ENCODE peak calls at places on chromosomes 6 and 20, in six cellular contexts. M, C, V, Z, K and B are unnamed samples. For H3K4me1, the result is how much of the 10 kb centered on the place peaks cover.

GRCh38 chr20:9270831-9271230 is 201.9 kb downstream of the PLCB4 start:
- DNase-seq in C (no peak), K (no peak), Z (no peak), V (no peak), M (no peak), B (no peak)

GRCh38 chr6:52511572-52512151 is 65.2 kb downstream of the TRAM2 start:
- DNase-seq in K (peak), V (no peak), C (no peak), M (no peak), Z (no peak), B (no peak)

GRCh38 chr6:110216140-110216539 is 35.9 kb downstream of the CDC40 start:
- DNase-seq in K (no peak), M (no peak), V (no peak), C (no peak), Z (no peak), B (no peak)

GRCh38 chr20:645318-646106 is 7.5 kb downstream of the SRXN1 start:
- DNase-seq in Z (peak), V (peak), K (peak), C (peak), M (peak), B (peak)

GRCh38 chr20:2692886-2693285 is 306 bp downstream of the EBF4 start:
- DNase-seq in C (no peak), K (no peak), Z (peak), V (no peak), M (peak), B (no peak)

GRCh38 chr20:35739294-35740163 is 2.5 kb downstream of the RBM39 start:
- DNase-seq in M (no peak), V (no peak), C (no peak), K (no peak), Z (no peak), B (no peak)

GRCh38 chr20:4100679-4101078 is 85.3 kb upstream of the RNF24 start:
- DNase-seq in K (peak), M (no peak), Z (no peak), C (no peak), V (no peak), B (no peak)

GRCh38 chr20:1566701-1567100 is 9.2 kb upstream of the SIRPD start:
- DNase-seq in V (no peak), Z (no peak), C (no peak), M (no peak), K (no peak), B (no peak)

GRCh38 chr20:34083781-34084180 is 28.3 kb downstream of the EIF2S2 start:
- DNase-seq in Z (no peak), C (no peak), V (no peak), M (no peak), K (no peak), B (no peak)

GRCh38 chr20:64130271-64130670 is 22.9 kb upstream of the NPBWR2 start:
- DNase-seq in Z (no peak), K (no peak), C (no peak), M (no peak), V (no peak), B (no peak)

GRCh38 chr6:24537771-24538385 is 43.1 kb downstream of the ALDH5A1 start:
- DNase-seq in M (no peak), Z (no peak), C (no peak), K (no peak), V (no peak), B (no peak)

GRCh38 chr6:1553562-1554088 is 56.1 kb upstream of the FOXC1 start:
- DNase-seq in M (no peak), K (no peak), Z (no peak), C (no peak), V (no peak), B (no peak)

GRCh38 chr6:115947964-115948541 is 112.6 kb downstream of the FRK start:
- DNase-seq in Z (no peak), V (no peak), M (peak), K (peak), C (no peak), B (no peak)

GRCh38 chr20:36825374-36826104 is 50.4 kb upstream of the TLDC2 start:
- DNase-seq in K (no peak), C (no peak), Z (no peak), M (no peak), V (no peak), B (no peak)

GRCh38 chr20:856361-856775 is 22.9 kb downstream of the FAM110A start:
- DNase-seq in M (no peak), C (peak), K (no peak), Z (peak), V (no peak), B (no peak)

GRCh38 chr6:10837692-10837996 is 695 bp downstream of the MAK start:
- DNase-seq in C (no peak), V (no peak), K (no peak), Z (no peak), M (no peak), B (no peak)

GRCh38 chr20:12372557-12372956 is 454.9 kb downstream of the BTBD3 start:
- DNase-seq in K (no peak), V (no peak), C (no peak), Z (no peak), M (no peak), B (no peak)

GRCh38 chr6:77822265-77822664 is 169.4 kb downstream of the MEI4 start:
- DNase-seq in C (no peak), K (no peak), V (no peak), Z (no peak), M (no peak), B (no peak)

GRCh38 chr6:96899019-96899418 is 1.3 kb upstream of the NDUFAF4 start:
- DNase-seq in Z (no peak), M (no peak), K (peak), V (no peak), C (no peak), B (no peak)

GRCh38 chr6:13767121-13767794 is 47.1 kb downstream of the MCUR1 start:
- DNase-seq in V (no peak), M (no peak), K (no peak), C (peak), Z (peak), B (peak)

GRCh38 chr6:104227502-104227901 is 632.2 kb downstream of the HACE1 start:
- DNase-seq in M (no peak), K (no peak), C (no peak), Z (no peak), V (no peak), B (no peak)

GRCh38 chr6:1856381-1856780 is 246.7 kb downstream of the FOXC1 start:
- DNase-seq in K (peak), M (no peak), V (no peak), Z (no peak), C (no peak), B (no peak)

GRCh38 chr20:17992224-17992637 is 23.4 kb downstream of the MGME1 start:
- DNase-seq in M (no peak), V (no peak), C (no peak), K (no peak), Z (no peak), B (peak)

GRCh38 chr20:37299718-37300529 is 10.5 kb downstream of the MANBAL start:
- DNase-seq in Z (no peak), K (no peak), V (no peak), M (no peak), C (no peak), B (no peak)

GRCh38 chr20:58661298-58662141 is 10.4 kb downstream of the STX16 start:
- DNase-seq in M (no peak), K (no peak), Z (no peak), V (no peak), C (no peak), B (no peak)

GRCh38 chr6:55319961-55320690 is 7.1 kb upstream of the GFRAL start:
- DNase-seq in M (no peak), K (no peak), C (no peak), Z (no peak), V (no peak), B (no peak)

GRCh38 chr6:125057392-125058246 is 95.4 kb downstream of the RNF217 start:
- DNase-seq in M (no peak), Z (no peak), C (no peak), K (no peak), V (no peak), B (no peak)

GRCh38 chr20:54174452-54175175 is 828 bp upstream of the CYP24A1 start:
- DNase-seq in V (no peak), M (no peak), C (no peak), Z (no peak), K (no peak), B (no peak)

GRCh38 chr6:111589366-111589765 is 16.3 kb downstream of the TRAF3IP2 start:
- DNase-seq in V (no peak), Z (peak), K (peak), M (no peak), C (no peak), B (peak)

GRCh38 chr6:11712760-11713159 is 65.8 kb downstream of the ADTRP start:
- DNase-seq in C (no peak), M (no peak), V (no peak), Z (no peak), K (no peak), B (peak)

GRCh38 chr20:7152071-7152470 is 384.6 kb downstream of the BMP2 start:
- DNase-seq in K (no peak), M (no peak), Z (no peak), V (no peak), C (no peak), B (no peak)

GRCh38 chr6:16700202-16700997 is 60.9 kb downstream of the ATXN1 start:
- DNase-seq in C (peak), K (no peak), M (no peak), V (no peak), Z (no peak), B (no peak)

GRCh38 chr6:31822038-31822821 is 5.3 kb upstream of the HSPA1B start:
- DNase-seq in V (peak), C (peak), Z (peak), M (peak), K (peak), B (peak)

GRCh38 chr6:35757461-35758123 is 18.8 kb upstream of the CLPSL2 start:
- DNase-seq in Z (no peak), V (no peak), C (no peak), M (no peak), K (peak), B (no peak)

GRCh38 chr6:166221040-166221439 is 53.4 kb upstream of the TBXT start:
- DNase-seq in K (no peak), C (no peak), V (no peak), Z (no peak), M (no peak), B (no peak)

GRCh38 chr20:62350098-62350628 is 16.9 kb downstream of the LAMA5 start:
- DNase-seq in C (no peak), Z (no peak), M (peak), K (peak), V (peak), B (no peak)

GRCh38 chr6:44223471-44224153 is at the start of gene SLC29A1:
- DNase-seq in K (peak), V (peak), Z (peak), M (peak), C (peak), B (no peak)

GRCh38 chr6:148831064-148831463 is 84.2 kb downstream of the UST start:
- DNase-seq in M (no peak), C (peak), V (no peak), Z (no peak), K (peak), B (no peak)

DNA sequence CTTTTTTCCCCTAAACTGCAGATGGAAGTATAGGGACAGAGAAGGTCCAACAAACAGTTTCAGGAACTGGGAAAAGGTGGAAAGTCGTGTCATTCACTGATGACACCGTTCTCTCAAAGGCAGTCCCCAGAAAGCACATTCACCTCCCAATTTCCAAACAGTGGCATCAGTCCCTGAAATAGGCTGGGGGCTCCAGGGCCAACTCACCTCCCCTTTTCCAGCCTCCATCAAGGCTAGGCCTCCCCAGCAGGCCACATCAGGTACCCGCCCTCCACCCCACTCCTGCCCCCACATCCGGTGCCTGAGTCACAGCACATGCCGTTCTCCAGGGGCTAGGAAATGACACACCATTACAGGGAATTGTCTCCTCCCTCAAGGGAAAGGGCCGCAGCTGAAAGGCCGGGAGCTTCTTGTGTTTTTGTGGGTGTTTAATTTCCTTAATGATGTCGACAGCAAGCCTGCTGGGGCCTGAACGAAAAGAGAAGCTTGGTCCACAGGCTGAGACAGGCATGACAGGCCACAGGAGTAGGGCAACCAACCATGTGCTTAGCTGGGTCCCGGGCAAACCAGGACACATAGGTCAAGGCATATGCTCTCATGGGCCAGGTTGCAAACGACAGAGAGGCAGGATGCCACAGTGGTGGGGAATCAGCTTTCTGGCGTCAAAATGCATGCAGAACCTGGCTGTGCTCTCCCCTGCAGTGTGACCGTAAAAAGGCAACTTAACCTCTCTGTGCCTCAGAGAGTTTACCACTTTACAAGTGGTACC is 39.2 kb downstream of the ZMYND8 start:
- DNase-seq in V (peak), Z (peak), K (peak), M (peak), C (peak), B (peak)
- H3K4me1 ChIP-seq in V (under half), Z (under half), K (under half), M (half or more), C (under half), B (half or more)

DNA sequence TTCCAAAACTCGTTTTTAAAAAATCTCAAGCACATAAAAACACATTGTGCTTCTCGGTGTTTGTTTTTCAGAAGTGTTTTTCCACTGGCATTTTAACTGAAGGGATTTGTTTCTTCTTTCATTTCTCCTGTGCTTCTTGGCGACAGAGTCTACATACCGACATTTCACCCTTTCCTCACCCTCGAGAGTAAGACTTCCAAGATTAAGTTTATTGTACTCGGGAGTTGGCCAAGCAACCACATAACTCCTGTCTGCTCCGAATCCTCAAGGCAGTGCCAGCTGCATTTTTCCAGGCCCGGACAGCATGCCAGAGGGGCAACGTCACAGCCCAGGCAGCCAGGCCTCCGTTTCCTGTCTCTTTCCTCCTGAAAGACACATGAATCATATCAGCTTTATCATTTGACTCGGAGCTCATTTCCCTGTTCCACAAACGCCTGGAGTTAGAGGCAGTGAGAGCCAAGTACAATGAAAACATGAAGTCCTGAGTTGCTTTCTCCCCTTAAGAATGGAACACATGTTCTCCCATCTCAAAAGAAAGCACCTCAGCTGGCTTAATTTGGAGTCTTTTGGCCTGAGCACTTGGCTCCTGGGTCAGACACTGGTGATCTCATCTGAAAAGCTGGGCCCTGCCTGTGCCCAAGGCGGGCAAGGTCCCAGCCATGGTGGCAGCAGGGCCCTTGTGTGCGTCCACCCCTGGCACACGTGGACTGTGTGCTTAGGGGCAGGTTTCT is 23.2 kb upstream of the FAM50B start:
- DNase-seq in V (peak), C (no peak), Z (peak), M (peak), K (peak), B (peak)
- H3K4me3 ChIP-seq in V (peak), C (no peak), Z (no peak), M (no peak), K (no peak), B (peak)

GRCh38 chr20:25020901-25021301 is 28.4 kb upstream of the APMAP start:
- DNase-seq in Z (peak), V (no peak), C (no peak), M (peak), K (no peak), B (no peak)

GRCh38 chr20:25022680-25023079 is 30.1 kb upstream of the APMAP start:
- DNase-seq in V (no peak), Z (peak), K (peak), C (no peak), M (peak), B (no peak)

GRCh38 chr20:25020345-25020744 is 27.8 kb upstream of the APMAP start:
- DNase-seq in Z (no peak), M (no peak), V (no peak), K (no peak), C (no peak), B (no peak)

GRCh38 chr20:25019381-25020155 is 27.0 kb upstream of the APMAP start:
- DNase-seq in K (no peak), M (peak), Z (peak), V (no peak), C (no peak), B (no peak)

DNA sequence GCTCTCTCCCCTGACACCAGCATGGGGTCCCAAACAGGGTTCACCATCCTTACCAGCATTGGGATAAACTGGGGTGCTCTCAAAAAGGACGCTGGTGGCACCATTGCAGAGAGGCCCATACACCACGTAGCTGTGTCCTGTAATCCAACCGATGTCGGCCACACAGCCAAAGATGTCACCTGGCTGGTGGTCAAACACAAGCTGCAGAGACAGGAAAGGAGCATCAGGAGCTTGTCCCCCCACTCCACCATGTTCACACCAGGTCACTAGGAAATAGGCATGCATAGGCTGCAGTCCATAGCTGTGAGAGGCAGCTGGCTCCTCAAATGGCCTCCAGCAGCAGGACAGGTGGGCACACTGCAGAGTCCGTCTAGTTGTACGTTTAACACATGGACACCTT is 28.8 kb upstream of the APMAP start:
- DNase-seq in M (peak), K (no peak), Z (peak), V (no peak), C (no peak), B (no peak)
- H3K27ac ChIP-seq in M (no peak), K (no peak), Z (no peak), V (peak), C (no peak), B (peak)

GRCh38 chr20:52402950-52403349 is 211.4 kb upstream of the ZFP64 start:
- DNase-seq in C (no peak), K (no peak), M (no peak), V (no peak), Z (no peak), B (no peak)

GRCh38 chr20:52404676-52405075 is 213.1 kb upstream of the ZFP64 start:
- DNase-seq in M (no peak), Z (no peak), K (no peak), V (no peak), C (no peak), B (no peak)

GRCh38 chr20:52399352-52399751 is 207.8 kb upstream of the ZFP64 start:
- DNase-seq in C (no peak), Z (no peak), V (no peak), K (no peak), M (no peak), B (no peak)

GRCh38 chr20:52405417-52405816 is 213.8 kb upstream of the ZFP64 start:
- DNase-seq in C (no peak), Z (no peak), V (no peak), M (no peak), K (no peak), B (no peak)

DNA sequence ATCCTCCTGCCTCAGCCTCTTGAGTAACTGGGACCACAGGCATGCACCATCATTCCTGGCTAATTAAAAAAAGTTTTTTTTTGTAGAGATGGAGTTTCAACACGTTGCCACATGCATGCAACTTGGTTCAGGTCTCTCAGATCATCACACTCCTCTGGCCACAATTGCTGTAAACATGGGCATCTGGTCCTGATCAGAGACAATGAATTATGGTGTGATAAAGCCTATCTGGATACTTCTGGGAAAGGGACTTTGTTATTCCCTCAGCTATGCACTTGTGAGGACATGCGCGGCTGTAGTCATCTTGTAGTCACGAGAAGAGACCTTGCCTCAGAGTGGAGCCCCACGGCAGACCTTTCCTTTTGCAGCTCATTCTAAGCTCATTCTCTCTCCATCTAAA is 210.9 kb upstream of the ZFP64 start:
- DNase-seq in Z (no peak), C (no peak), V (no peak), M (no peak), K (no peak), B (no peak)
- H3K4me1 ChIP-seq in Z (under half), C (half or more), V (under half), M (under half), K (under half), B (under half)

GRCh38 chr6:26269406-26270120 is 95.4 kb upstream of the BTN3A2 start:
- DNase-seq in V (no peak), Z (no peak), M (no peak), K (peak), C (no peak), B (no peak)
- H3K4me3 ChIP-seq in V (no peak), Z (no peak), M (no peak), K (no peak), C (no peak), B (no peak)